ENCODE peak calls at places on chromosome 9, in ten cellular contexts. S, L, T, P, C, R, J, N, O and I are unnamed samples.

GRCh38 chr9:18531127-18531526 is 57.2 kb downstream of the ADAMTSL1 start:
- DNase-seq in T (no peak), C (no peak), L (no peak), S (no peak), R (no peak), O (peak; percentile 4), N (no peak), P (no peak), J (no peak), I (no peak)

GRCh38 chr9:26746357-26747072 is 146.1 kb downstream of the CAAP1 start:
- DNase-seq in T (no peak), S (peak; percentile 5), R (no peak), N (no peak), P (no peak), C (peak; percentile 41), J (no peak), L (no peak), O (peak; percentile 92), I (no peak)

GRCh38 chr9:98929096-98929495 is 14.6 kb upstream of the COL15A1 start:
- DNase-seq in N (no peak), L (no peak), C (no peak), T (no peak), P (no peak), R (no peak), O (no peak), S (peak; percentile 87), J (no peak), I (no peak)

GRCh38 chr9:118459832-118460425 is 755.7 kb downstream of the TLR4 start:
- DNase-seq in N (peak; percentile 6), R (no peak), O (no peak), T (no peak), L (no peak), P (no peak), J (no peak), C (no peak), S (no peak), I (no peak)

GRCh38 chr9:110942522-110942921 is 95.7 kb downstream of the LPAR1 start:
- DNase-seq in C (no peak), R (no peak), T (no peak), S (peak; percentile 73), J (peak; percentile 49), N (no peak), O (no peak), P (no peak), L (no peak), I (no peak)

GRCh38 chr9:101465330-101465915 is 29.8 kb upstream of the ALDOB start:
- DNase-seq in T (peak; percentile 71), R (no peak), O (peak; percentile 86), S (peak; percentile 95), J (peak; percentile 45), N (peak; percentile 33), P (no peak), C (peak; percentile 83), L (no peak), I (peak; percentile 46)

GRCh38 chr9:20292002-20292401 is 330.3 kb downstream of the MLLT3 start:
- DNase-seq in T (no peak), P (no peak), C (peak; percentile 60), J (peak; percentile 59), N (no peak), R (no peak), L (no peak), O (peak; percentile 81), S (no peak), I (no peak)

GRCh38 chr9:75889577-75889976 is 896 bp upstream of the PCSK5 start:
- DNase-seq in R (peak; percentile 11), P (peak; percentile 9), J (no peak), L (no peak), T (peak; percentile 20), O (no peak), C (no peak), N (no peak), S (no peak), I (no peak)

GRCh38 chr9:107488400-107489143 is 997 bp downstream of the KLF4 start:
- DNase-seq in O (peak; percentile 42), C (no peak), L (peak; percentile 76), J (peak; percentile 31), R (no peak), P (no peak), S (peak; percentile 82), N (peak; percentile 69), T (peak; percentile 53), I (no peak)

GRCh38 chr9:38107811-38108304 is 38.8 kb upstream of the SHB start:
- DNase-seq in N (no peak), P (no peak), S (no peak), O (peak; percentile 80), C (no peak), L (no peak), T (peak; percentile 60), J (no peak), R (no peak), I (no peak)

GRCh38 chr9:97895695-97896332 is 26.5 kb downstream of the TRMO start:
- DNase-seq in L (no peak), N (no peak), O (peak; percentile 86), C (peak; percentile 23), T (no peak), R (no peak), S (no peak), J (no peak), P (no peak), I (no peak)

DNA sequence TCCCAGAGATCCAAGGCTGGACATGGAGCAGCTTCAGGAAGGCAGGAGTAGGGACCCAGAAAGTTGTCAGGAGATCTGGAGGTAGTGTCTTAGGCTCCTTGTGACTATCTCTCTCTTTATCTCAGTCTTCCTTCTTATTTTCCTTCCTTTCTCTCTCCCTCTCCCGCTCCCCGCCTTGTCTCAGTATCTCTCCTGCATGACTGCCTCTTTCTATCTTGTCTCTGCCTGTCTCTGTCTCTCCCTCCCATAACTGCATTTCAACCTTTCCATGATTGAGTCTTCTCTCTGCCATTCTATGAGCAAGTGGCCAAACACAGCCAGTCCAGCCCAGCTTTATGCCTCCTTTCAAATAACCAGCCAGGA is 61.0 kb upstream of the NEK6 start:
- DNase-seq in S (no peak), O (no peak), L (no peak), T (no peak), N (no peak), J (no peak), C (no peak), R (no peak), P (no peak), I (no peak)
- H3K4me3 ChIP-seq in S (no peak overlapping the region), O (no peak overlapping the region), L (no peak overlapping the region), T (no peak overlapping the region), N (no peak overlapping the region), J (no peak overlapping the region), C (no peak overlapping the region), R (no peak overlapping the region), P (no peak overlapping the region), I (no peak overlapping the region)

GRCh38 chr9:14185016-14185415 is 128.9 kb downstream of the NFIB start:
- DNase-seq in L (no peak), T (no peak), O (no peak), S (no peak), P (no peak), J (no peak), C (no peak), N (no peak), R (no peak), I (no peak)

GRCh38 chr9:14183001-14183400 is 130.9 kb downstream of the NFIB start:
- DNase-seq in J (no peak), L (no peak), P (no peak), T (no peak), R (no peak), S (no peak), N (no peak), C (no peak), O (no peak), I (no peak)

GRCh38 chr9:14179449-14179848 is 134.5 kb downstream of the NFIB start:
- DNase-seq in S (no peak), T (peak; percentile 82), R (no peak), L (no peak), C (peak; percentile 26), O (no peak), J (no peak), N (no peak), P (no peak), I (no peak)

GRCh38 chr9:14180077-14180941 is 133.6 kb downstream of the NFIB start:
- DNase-seq in P (no peak), O (no peak), S (peak; percentile 21), T (peak; percentile 60), N (peak; percentile 44), C (no peak), J (no peak), L (no peak), R (no peak), I (no peak)

DNA sequence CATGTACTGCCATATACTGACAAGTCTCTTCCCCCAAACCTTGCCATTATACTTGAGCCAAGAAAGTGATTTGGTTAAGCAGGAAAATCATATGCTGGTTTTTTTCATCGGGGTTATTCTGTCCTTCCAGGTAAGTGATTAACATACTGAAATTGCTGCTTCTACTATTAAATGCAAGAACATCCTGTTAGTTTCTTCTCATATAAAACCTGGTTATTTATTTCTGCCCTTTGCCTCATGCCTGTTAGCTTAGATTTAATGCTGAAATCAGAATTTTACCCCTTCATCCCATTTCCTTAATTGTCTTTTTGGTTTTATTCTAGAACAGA is 133.0 kb downstream of the NFIB start:
- DNase-seq in C (no peak), R (no peak), O (no peak), S (no peak), J (no peak), T (no peak), N (no peak), L (no peak), P (no peak), I (no peak)
- H3K27me3 ChIP-seq in C (no peaks in the 10 kb centered on the region), R (no peaks in the 10 kb centered on the region), O (no peaks in the 10 kb centered on the region), S (no peaks in the 10 kb centered on the region), J (no peaks in the 10 kb centered on the region), T (no peaks in the 10 kb centered on the region), N (no peaks in the 10 kb centered on the region), L (no peaks in the 10 kb centered on the region), P (no peaks in the 10 kb centered on the region), I (no peaks in the 10 kb centered on the region)

DNA sequence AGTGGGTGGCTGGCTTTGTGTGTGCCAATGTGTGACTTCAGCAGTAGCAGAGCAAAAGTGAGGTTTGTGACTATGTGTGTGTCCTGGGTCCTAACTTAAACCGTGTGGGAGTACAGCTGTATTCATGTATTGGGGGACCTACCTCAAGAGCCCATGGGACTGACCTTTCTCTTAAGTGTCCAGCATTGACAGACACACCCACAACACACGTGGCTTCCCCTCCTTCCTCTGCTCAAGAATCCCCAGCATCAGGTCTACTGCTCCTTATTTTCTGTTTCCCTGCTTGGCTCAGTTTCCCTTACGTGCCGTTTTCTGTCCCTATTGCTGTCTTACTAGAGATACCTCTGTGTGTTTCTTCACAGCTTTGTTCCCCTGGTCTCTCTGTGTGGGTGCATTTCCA is 623 bp downstream of the IL11RA start:
- DNase-seq in L (no peak), S (peak; percentile 40), O (no peak), J (no peak), P (no peak), C (no peak), T (no peak), N (no peak), R (no peak), I (no peak)
- H3K4me3 ChIP-seq in L (peak overlapping the region; percentile 48), S (peak overlapping the region; percentile 81), O (no peak overlapping the region), J (peak overlapping the region; percentile 37), P (no peak overlapping the region), C (peak overlapping the region; percentile 58), T (no peak overlapping the region), N (no peak overlapping the region), R (no peak overlapping the region), I (peak overlapping the region; percentile 47)

DNA sequence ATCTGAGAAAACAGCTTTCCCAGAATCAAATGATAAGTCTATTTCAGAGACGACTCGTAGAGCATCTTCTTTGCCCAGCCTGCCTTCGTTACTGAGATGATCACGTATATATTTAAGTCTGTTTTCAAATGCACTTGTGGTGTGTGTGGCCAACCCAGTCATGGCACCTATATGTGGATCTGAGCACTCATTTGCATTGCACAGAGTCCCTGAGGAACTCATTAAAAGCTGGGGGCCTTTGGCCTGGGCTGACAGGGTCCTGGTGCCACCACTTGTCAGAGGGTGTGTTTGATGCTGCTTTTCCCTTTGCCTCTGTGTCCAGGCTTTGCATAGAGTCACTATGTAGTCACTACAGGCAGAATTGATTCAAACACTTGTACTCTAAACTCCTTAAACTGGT is 17.4 kb upstream of the DMRT3 start:
- DNase-seq in L (no peak), N (no peak), C (no peak), J (no peak), R (no peak), O (no peak), S (no peak), T (no peak), P (no peak), I (no peak)
- H3K27me3 ChIP-seq in L (peaks cover 52% of the 10 kb centered on the region), N (peaks cover 85% of the 10 kb centered on the region), C (peaks cover 20% of the 10 kb centered on the region), J (no peaks in the 10 kb centered on the region), R (no peaks in the 10 kb centered on the region), O (no peaks in the 10 kb centered on the region), S (peaks cover 32% of the 10 kb centered on the region), T (no peaks in the 10 kb centered on the region), P (no peaks in the 10 kb centered on the region), I (no peaks in the 10 kb centered on the region)